ENCODE peak calls at places on chromosome 20, in eight cellular contexts. Z is A549, H is PC-3, P is IMR-90, X is colonic mucosa, E is ovary, I is left ventricle myocardium inferior, T is aorta. J is an unnamed sample.

GRCh38 chr20:51156796-51157119 is 133.9 kb upstream of the KCNG1 start:
- DNase-seq in Z (no peak), H (no peak), P (no peak), X (no peak), E (no peak), I (no peak), T (no peak), J (no peak)

GRCh38 chr20:39623584-39624234 is 661.6 kb downstream of the DHX35 start:
- DNase-seq in Z (no peak), H (no peak), P (no peak), X (no peak), E (no peak), I (no peak), T (no peak), J (no peak)

GRCh38 chr20:32155017-32155965 is 45.8 kb downstream of the TM9SF4 start:
- DNase-seq in Z (peak), H (peak), P (peak), X (peak), E (peak), I (peak), T (peak), J (peak)

GRCh38 chr20:2084703-2085102 is 16.9 kb upstream of the STK35 start:
- DNase-seq in Z (no peak), H (no peak), P (no peak), X (no peak), E (no peak), I (no peak), T (no peak), J (no peak)

GRCh38 chr20:19976595-19977372 is 40.4 kb upstream of the NAA20 start:
- DNase-seq in Z (peak), H (peak), P (peak), X (no peak), E (peak), I (peak), T (peak), J (peak)

GRCh38 chr20:20780127-20780822 is 67.8 kb upstream of the RALGAPA2 start:
- DNase-seq in Z (peak), H (peak), P (no peak), X (peak), E (no peak), I (peak), T (peak), J (peak)

GRCh38 chr20:112396-112795 is 24.9 kb downstream of the DEFB125 start:
- DNase-seq in Z (no peak), H (no peak), P (no peak), X (no peak), E (no peak), I (no peak), T (no peak), J (no peak)

GRCh38 chr20:50431066-50431450 is 79.1 kb upstream of the PTPN1 start:
- DNase-seq in Z (no peak), H (no peak), P (no peak), X (no peak), E (no peak), I (no peak), T (no peak), J (no peak)

GRCh38 chr20:49276201-49276894 is 1.5 kb downstream of the ZNFX1 start:
- DNase-seq in Z (no peak), H (peak), P (peak), X (no peak), E (no peak), I (no peak), T (no peak), J (no peak)

GRCh38 chr20:24765316-24766142 is 183.5 kb upstream of the CST7 start:
- DNase-seq in Z (no peak), H (no peak), P (no peak), X (no peak), E (no peak), I (no peak), T (no peak), J (no peak)

GRCh38 chr20:46551508-46552280 is 1.2 kb upstream of the OCSTAMP start:
- DNase-seq in Z (no peak), H (no peak), P (no peak), X (no peak), E (no peak), I (no peak), T (no peak), J (no peak)

GRCh38 chr20:36145877-36146707 is 8.4 kb upstream of the EPB41L1 start:
- DNase-seq in Z (no peak), H (no peak), P (peak), X (no peak), E (no peak), I (peak), T (no peak), J (no peak)

GRCh38 chr20:55353206-55353605 is 652.1 kb downstream of the CBLN4 start:
- DNase-seq in Z (no peak), H (peak), P (no peak), X (no peak), E (no peak), I (no peak), T (no peak), J (no peak)

GRCh38 chr20:14955396-14955795 is 618.0 kb upstream of the FLRT3 start:
- DNase-seq in Z (peak), H (no peak), P (no peak), X (no peak), E (no peak), I (no peak), T (no peak), J (no peak)

GRCh38 chr20:38601216-38602184 is at the start of gene ARHGAP40:
- DNase-seq in Z (no peak), H (no peak), P (no peak), X (no peak), E (no peak), I (no peak), T (no peak), J (no peak)

GRCh38 chr20:58550661-58551060 is 35.5 kb upstream of the APCDD1L start:
- DNase-seq in Z (no peak), H (no peak), P (peak), X (peak), E (no peak), I (no peak), T (no peak), J (no peak)
- H3K27ac ChIP-seq in Z (no peak), H (no peak), P (peak), X (no peak), E (no peak), I (no peak), T (no peak), J (no peak)

GRCh38 chr20:23228912-23229311 is 121.7 kb upstream of the NXT1 start:
- DNase-seq in Z (no peak), H (no peak), P (peak), X (no peak), E (no peak), I (no peak), T (peak), J (no peak)

GRCh38 chr20:23227976-23228375 is 122.6 kb upstream of the NXT1 start:
- DNase-seq in Z (no peak), H (no peak), P (no peak), X (no peak), E (no peak), I (no peak), T (no peak), J (no peak)

GRCh38 chr20:23225407-23226060 is 125.1 kb upstream of the NXT1 start:
- DNase-seq in Z (peak), H (no peak), P (peak), X (peak), E (no peak), I (peak), T (no peak), J (peak)

GRCh38 chr20:23226612-23227265 is 123.9 kb upstream of the NXT1 start:
- DNase-seq in Z (no peak), H (no peak), P (peak), X (no peak), E (no peak), I (no peak), T (no peak), J (no peak)

GRCh38 chr20:23227274-23227673 is 123.3 kb upstream of the NXT1 start:
- DNase-seq in Z (no peak), H (no peak), P (no peak), X (no peak), E (no peak), I (no peak), T (no peak), J (no peak)
- H3K27ac ChIP-seq in Z (no peak), H (no peak), P (no peak), X (no peak), E (no peak), I (no peak), T (no peak), J (no peak)

GRCh38 chr20:57183457-57184009 is 82.9 kb downstream of the BMP7 start:
- DNase-seq in Z (no peak), H (no peak), P (no peak), X (no peak), E (no peak), I (no peak), T (no peak), J (no peak)

GRCh38 chr20:57180385-57180784 is 86.1 kb downstream of the BMP7 start:
- DNase-seq in Z (no peak), H (no peak), P (no peak), X (no peak), E (no peak), I (no peak), T (no peak), J (no peak)

GRCh38 chr20:57180954-57181353 is 85.5 kb downstream of the BMP7 start:
- DNase-seq in Z (peak), H (no peak), P (no peak), X (no peak), E (no peak), I (no peak), T (no peak), J (no peak)

GRCh38 chr20:57179265-57179664 is 87.2 kb downstream of the BMP7 start:
- DNase-seq in Z (no peak), H (no peak), P (no peak), X (no peak), E (no peak), I (no peak), T (no peak), J (no peak)

GRCh38 chr20:57181639-57182038 is 84.8 kb downstream of the BMP7 start:
- DNase-seq in Z (no peak), H (no peak), P (no peak), X (no peak), E (no peak), I (no peak), T (no peak), J (no peak)
- H3K27ac ChIP-seq in Z (no peak), H (no peak), P (no peak), X (no peak), E (no peak), I (no peak), T (no peak), J (no peak)

DNA sequence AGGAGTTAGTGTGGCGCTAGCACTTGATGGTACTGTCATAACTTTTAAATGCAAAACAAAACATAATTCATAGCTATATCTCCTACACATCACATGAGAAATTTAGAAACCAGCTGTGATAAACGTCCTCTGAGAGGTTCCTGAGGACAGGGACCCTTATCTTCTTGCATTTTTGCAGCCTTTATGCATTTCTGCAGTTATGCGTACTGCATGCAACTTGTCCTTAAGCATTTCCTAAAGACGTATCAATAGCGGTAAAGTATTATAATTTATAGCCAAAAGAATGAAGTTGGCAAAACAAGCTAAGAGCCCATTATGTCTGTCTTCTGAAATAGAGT is 1.7 kb downstream of the NAPB start:
- DNase-seq in Z (no peak), H (no peak), P (no peak), X (no peak), E (no peak), I (no peak), T (no peak), J (no peak)
- H3K27ac ChIP-seq in Z (peak), H (peak), P (no peak), X (peak), E (no peak), I (peak), T (no peak), J (peak)

DNA sequence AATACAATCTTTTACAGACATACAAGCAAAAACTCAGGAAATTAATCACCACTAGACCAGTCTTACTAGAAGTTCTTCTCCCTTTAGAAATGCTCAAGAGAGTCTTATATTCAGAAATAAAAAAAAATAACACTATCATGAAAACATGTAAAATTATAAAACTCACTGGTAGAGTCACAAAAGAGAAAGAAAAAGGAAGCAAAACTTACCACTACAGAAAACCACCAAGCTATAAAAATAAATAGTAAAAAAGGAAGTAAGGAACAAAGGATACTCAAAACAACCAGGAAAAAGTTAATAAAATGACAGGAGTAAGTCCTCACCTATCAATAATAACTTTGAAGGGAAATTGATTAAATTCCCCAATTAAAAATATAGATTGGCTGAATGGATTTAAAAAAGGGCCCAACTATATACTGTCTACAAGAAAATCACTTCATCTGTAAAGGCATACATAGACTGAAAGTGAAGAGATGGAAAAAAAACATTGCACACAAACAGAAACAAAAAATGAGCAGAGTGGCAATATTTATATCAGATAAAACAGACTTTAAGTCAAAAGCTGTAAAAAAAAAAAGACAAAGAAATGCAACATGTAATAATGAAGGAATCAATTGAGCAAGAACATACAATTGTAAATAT is 489.5 kb downstream of the KIF16B start:
- DNase-seq in Z (no peak), H (no peak), P (no peak), X (no peak), E (no peak), I (no peak), T (no peak), J (no peak)
- H3K27ac ChIP-seq in Z (no peak), H (no peak), P (no peak), X (no peak), E (no peak), I (no peak), T (no peak), J (no peak)

GRCh38 chr20:63896136-63896890 is 1.4 kb downstream of the DNAJC5 start:
- DNase-seq in Z (no peak), H (peak), P (peak), X (peak), E (no peak), I (peak), T (no peak), J (peak)
- H3K27ac ChIP-seq in Z (peak), H (peak), P (peak), X (peak), E (no peak), I (peak), T (no peak), J (peak)

DNA sequence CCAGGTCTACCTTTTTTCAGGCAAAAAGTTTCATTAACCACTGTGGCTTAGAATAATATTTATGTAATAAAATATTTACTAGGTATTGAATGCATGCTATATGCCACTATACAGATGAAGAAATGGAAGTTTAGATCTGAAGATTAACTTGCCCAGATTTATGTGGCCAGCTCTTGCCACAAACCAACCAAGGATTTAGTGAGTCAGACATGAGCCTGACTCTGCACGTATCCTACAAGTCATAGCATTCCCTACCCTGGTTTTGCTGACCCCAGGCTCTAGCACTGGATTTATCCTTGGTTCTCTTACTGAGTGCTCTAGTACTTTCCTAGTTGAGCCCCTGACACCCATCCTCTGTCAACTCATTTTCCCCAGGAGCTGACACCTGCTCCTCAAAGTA is 75.4 kb downstream of the ANKEF1 start:
- DNase-seq in Z (no peak), H (peak), P (peak), X (no peak), E (no peak), I (no peak), T (no peak), J (no peak)
- H3K27ac ChIP-seq in Z (no peak), H (no peak), P (no peak), X (no peak), E (no peak), I (no peak), T (no peak), J (no peak)

DNA sequence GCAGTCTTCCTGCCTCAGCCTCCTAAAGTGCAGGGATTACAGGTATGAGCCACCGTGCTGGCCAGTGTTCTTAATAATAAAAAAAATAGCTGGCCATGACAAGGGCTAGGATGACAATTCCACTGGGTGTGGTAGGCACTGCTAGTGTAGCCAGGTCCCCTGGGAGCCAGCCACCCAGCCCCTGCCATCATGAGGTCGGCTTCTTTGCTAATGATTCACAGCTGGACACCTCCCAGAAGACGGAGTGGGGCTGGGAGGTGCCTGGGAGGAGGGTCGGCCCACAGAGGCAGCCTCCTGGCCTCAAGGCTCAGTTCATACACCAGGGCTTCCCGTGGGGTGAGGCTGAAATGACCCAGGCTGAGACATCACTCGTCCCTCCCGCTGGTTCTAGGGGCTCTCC is 230.4 kb downstream of the TAF4 start:
- DNase-seq in Z (no peak), H (no peak), P (no peak), X (no peak), E (no peak), I (no peak), T (no peak), J (no peak)
- H3K27ac ChIP-seq in Z (no peak), H (no peak), P (no peak), X (no peak), E (no peak), I (no peak), T (no peak), J (no peak)

GRCh38 chr20:43914697-43915208 is at the start of gene TOX2:
- DNase-seq in Z (peak), H (no peak), P (no peak), X (peak), E (no peak), I (peak), T (peak), J (no peak)
- H3K27ac ChIP-seq in Z (peak), H (no peak), P (peak), X (no peak), E (no peak), I (no peak), T (no peak), J (no peak)

GRCh38 chr20:37363221-37364012 is 17.5 kb downstream of the SRC start:
- DNase-seq in Z (no peak), H (no peak), P (no peak), X (no peak), E (no peak), I (no peak), T (peak), J (no peak)
- H3K27ac ChIP-seq in Z (no peak), H (no peak), P (no peak), X (no peak), E (no peak), I (no peak), T (no peak), J (no peak)